ENCODE peak calls at places on chromosomes 13 and 19, in ten cellular contexts. One of them, this sample, is unnamed.

GRCh38 chr19:56333506-56333905 is 18.9 kb upstream of the ZSCAN5A start:
- DNase-seq in adrenal gland: peak; percentile 67
- DNase-seq in activated naive CD4-positive, alpha-beta T cell: no peak
- DNase-seq in astrocyte of the hippocampus: peak; percentile 76
- DNase-seq in stimulated activated CD8-positive, alpha-beta memory T cell treated with anti-CD3 and anti-CD28 coated beads, Interleukin-12 subunit alpha, Interleukin-12 subunit beta, amount 100 ng/mL, for 4 hours: no peak
- DNase-seq in MM.1S: peak; percentile 73
- DNase-seq in dermis blood vessel endothelial cell: peak; percentile 83
- DNase-seq in effector CD4-positive, alpha-beta T cell: peak; percentile 22
- DNase-seq in epithelial cell of prostate: no peak
- DNase-seq in AG08396: peak; percentile 55
- DNase-seq in this sample: peak; percentile 12

GRCh38 chr19:35328851-35329285 is at the start of gene CD22:
- DNase-seq in MM.1S: no peak
- DNase-seq in astrocyte of the hippocampus: no peak
- DNase-seq in stimulated activated CD8-positive, alpha-beta memory T cell treated with anti-CD3 and anti-CD28 coated beads, Interleukin-12 subunit alpha, Interleukin-12 subunit beta, amount 100 ng/mL, for 4 hours: no peak
- DNase-seq in dermis blood vessel endothelial cell: no peak
- DNase-seq in activated naive CD4-positive, alpha-beta T cell: no peak
- DNase-seq in effector CD4-positive, alpha-beta T cell: no peak
- DNase-seq in epithelial cell of prostate: no peak
- DNase-seq in AG08396: no peak
- DNase-seq in adrenal gland: no peak
- DNase-seq in this sample: no peak

GRCh38 chr19:50001158-50001557 is 24.0 kb downstream of the VRK3 start:
- DNase-seq in adrenal gland: peak; percentile 68
- DNase-seq in astrocyte of the hippocampus: no peak
- DNase-seq in effector CD4-positive, alpha-beta T cell: no peak
- DNase-seq in MM.1S: no peak
- DNase-seq in AG08396: no peak
- DNase-seq in activated naive CD4-positive, alpha-beta T cell: no peak
- DNase-seq in dermis blood vessel endothelial cell: no peak
- DNase-seq in stimulated activated CD8-positive, alpha-beta memory T cell treated with anti-CD3 and anti-CD28 coated beads, Interleukin-12 subunit alpha, Interleukin-12 subunit beta, amount 100 ng/mL, for 4 hours: no peak
- DNase-seq in epithelial cell of prostate: no peak
- DNase-seq in this sample: no peak

GRCh38 chr19:30482956-30483355 is 110.8 kb downstream of the ZNF536 start:
- DNase-seq in activated naive CD4-positive, alpha-beta T cell: no peak
- DNase-seq in epithelial cell of prostate: no peak
- DNase-seq in adrenal gland: no peak
- DNase-seq in AG08396: no peak
- DNase-seq in astrocyte of the hippocampus: no peak
- DNase-seq in effector CD4-positive, alpha-beta T cell: no peak
- DNase-seq in dermis blood vessel endothelial cell: no peak
- DNase-seq in MM.1S: no peak
- DNase-seq in stimulated activated CD8-positive, alpha-beta memory T cell treated with anti-CD3 and anti-CD28 coated beads, Interleukin-12 subunit alpha, Interleukin-12 subunit beta, amount 100 ng/mL, for 4 hours: no peak
- DNase-seq in this sample: no peak

GRCh38 chr13:30367296-30367695 is 55.0 kb upstream of the UBE2L5 start:
- DNase-seq in adrenal gland: no peak
- DNase-seq in effector CD4-positive, alpha-beta T cell: no peak
- DNase-seq in dermis blood vessel endothelial cell: no peak
- DNase-seq in epithelial cell of prostate: no peak
- DNase-seq in AG08396: no peak
- DNase-seq in MM.1S: no peak
- DNase-seq in activated naive CD4-positive, alpha-beta T cell: no peak
- DNase-seq in astrocyte of the hippocampus: no peak
- DNase-seq in stimulated activated CD8-positive, alpha-beta memory T cell treated with anti-CD3 and anti-CD28 coated beads, Interleukin-12 subunit alpha, Interleukin-12 subunit beta, amount 100 ng/mL, for 4 hours: no peak
- DNase-seq in this sample: no peak

GRCh38 chr19:33860691-33861090 is 64.0 kb downstream of the KCTD15 start:
- DNase-seq in activated naive CD4-positive, alpha-beta T cell: no peak
- DNase-seq in dermis blood vessel endothelial cell: no peak
- DNase-seq in adrenal gland: no peak
- DNase-seq in MM.1S: no peak
- DNase-seq in effector CD4-positive, alpha-beta T cell: no peak
- DNase-seq in stimulated activated CD8-positive, alpha-beta memory T cell treated with anti-CD3 and anti-CD28 coated beads, Interleukin-12 subunit alpha, Interleukin-12 subunit beta, amount 100 ng/mL, for 4 hours: no peak
- DNase-seq in astrocyte of the hippocampus: no peak
- DNase-seq in AG08396: no peak
- DNase-seq in epithelial cell of prostate: no peak
- DNase-seq in this sample: no peak

GRCh38 chr13:25132021-25132420 is 36.1 kb downstream of the PABPC3 start:
- DNase-seq in AG08396: no peak
- DNase-seq in astrocyte of the hippocampus: no peak
- DNase-seq in MM.1S: no peak
- DNase-seq in effector CD4-positive, alpha-beta T cell: no peak
- DNase-seq in adrenal gland: no peak
- DNase-seq in activated naive CD4-positive, alpha-beta T cell: no peak
- DNase-seq in dermis blood vessel endothelial cell: no peak
- DNase-seq in stimulated activated CD8-positive, alpha-beta memory T cell treated with anti-CD3 and anti-CD28 coated beads, Interleukin-12 subunit alpha, Interleukin-12 subunit beta, amount 100 ng/mL, for 4 hours: no peak
- DNase-seq in epithelial cell of prostate: no peak
- DNase-seq in this sample: no peak

GRCh38 chr13:44181938-44182337 is 191.7 kb upstream of the SERP2 start:
- DNase-seq in epithelial cell of prostate: no peak
- DNase-seq in dermis blood vessel endothelial cell: no peak
- DNase-seq in astrocyte of the hippocampus: peak; percentile 63
- DNase-seq in stimulated activated CD8-positive, alpha-beta memory T cell treated with anti-CD3 and anti-CD28 coated beads, Interleukin-12 subunit alpha, Interleukin-12 subunit beta, amount 100 ng/mL, for 4 hours: no peak
- DNase-seq in activated naive CD4-positive, alpha-beta T cell: no peak
- DNase-seq in MM.1S: no peak
- DNase-seq in AG08396: no peak
- DNase-seq in effector CD4-positive, alpha-beta T cell: no peak
- DNase-seq in adrenal gland: no peak
- DNase-seq in this sample: no peak

GRCh38 chr19:58492265-58492664 is 16.1 kb downstream of the ZNF446 start:
- DNase-seq in activated naive CD4-positive, alpha-beta T cell: no peak
- DNase-seq in stimulated activated CD8-positive, alpha-beta memory T cell treated with anti-CD3 and anti-CD28 coated beads, Interleukin-12 subunit alpha, Interleukin-12 subunit beta, amount 100 ng/mL, for 4 hours: no peak
- DNase-seq in epithelial cell of prostate: no peak
- DNase-seq in dermis blood vessel endothelial cell: no peak
- DNase-seq in effector CD4-positive, alpha-beta T cell: no peak
- DNase-seq in adrenal gland: no peak
- DNase-seq in AG08396: no peak
- DNase-seq in astrocyte of the hippocampus: no peak
- DNase-seq in MM.1S: peak; percentile 3
- DNase-seq in this sample: no peak

GRCh38 chr13:77429320-77430142 is 102.6 kb upstream of the MYCBP2 start:
- DNase-seq in activated naive CD4-positive, alpha-beta T cell: no peak
- DNase-seq in effector CD4-positive, alpha-beta T cell: no peak
- DNase-seq in astrocyte of the hippocampus: peak; percentile 66
- DNase-seq in MM.1S: peak; percentile 44
- DNase-seq in stimulated activated CD8-positive, alpha-beta memory T cell treated with anti-CD3 and anti-CD28 coated beads, Interleukin-12 subunit alpha, Interleukin-12 subunit beta, amount 100 ng/mL, for 4 hours: no peak
- DNase-seq in adrenal gland: no peak
- DNase-seq in dermis blood vessel endothelial cell: no peak
- DNase-seq in epithelial cell of prostate: peak; percentile 37
- DNase-seq in AG08396: no peak
- DNase-seq in this sample: peak; percentile 6

GRCh38 chr19:4584670-4585460 is 25.4 kb upstream of the SEMA6B start:
- DNase-seq in dermis blood vessel endothelial cell: no peak
- DNase-seq in astrocyte of the hippocampus: no peak
- DNase-seq in adrenal gland: no peak
- DNase-seq in stimulated activated CD8-positive, alpha-beta memory T cell treated with anti-CD3 and anti-CD28 coated beads, Interleukin-12 subunit alpha, Interleukin-12 subunit beta, amount 100 ng/mL, for 4 hours: no peak
- DNase-seq in epithelial cell of prostate: no peak
- DNase-seq in MM.1S: no peak
- DNase-seq in activated naive CD4-positive, alpha-beta T cell: no peak
- DNase-seq in effector CD4-positive, alpha-beta T cell: no peak
- DNase-seq in AG08396: no peak
- DNase-seq in this sample: no peak

GRCh38 chr13:101181076-101181685 is 235.1 kb downstream of the NALCN start:
- DNase-seq in astrocyte of the hippocampus: peak; percentile 6
- DNase-seq in MM.1S: no peak
- DNase-seq in dermis blood vessel endothelial cell: no peak
- DNase-seq in AG08396: no peak
- DNase-seq in stimulated activated CD8-positive, alpha-beta memory T cell treated with anti-CD3 and anti-CD28 coated beads, Interleukin-12 subunit alpha, Interleukin-12 subunit beta, amount 100 ng/mL, for 4 hours: no peak
- DNase-seq in effector CD4-positive, alpha-beta T cell: no peak
- DNase-seq in epithelial cell of prostate: peak; percentile 6
- DNase-seq in adrenal gland: no peak
- DNase-seq in activated naive CD4-positive, alpha-beta T cell: no peak
- DNase-seq in this sample: no peak

This sample was measured in activated gamma-delta T cell treated with anti-CD3 and anti-CD28 coated beads, Interleukin-2, amount 50 U/mL, for 16 hours.